ENCODE peak calls at places on chromosome 5, in four cellular contexts. N is mesenchymal stem cell, K is aorta, H is PC-3. Y is an unnamed sample.

GRCh38 chr5:14668247-14668646 is 3.7 kb downstream of the OTULIN start:
- DNase-seq in H (no peak), N (no peak), K (no peak), Y (no peak)

GRCh38 chr5:140664353-140665119 is at the start of gene WDR55:
- DNase-seq in N (peak; percentile 96), K (peak; percentile 99), H (peak; percentile 96), Y (peak; percentile 96)

GRCh38 chr5:40619406-40619805 is 60.3 kb upstream of the PTGER4 start:
- DNase-seq in H (peak; percentile 85), K (no peak), N (peak; percentile 6), Y (no peak)

GRCh38 chr5:10726913-10727517 is 34.0 kb downstream of the DAP start:
- DNase-seq in N (no peak), K (no peak), H (no peak), Y (no peak)

GRCh38 chr5:138366556-138367382 is 14.3 kb downstream of the KDM3B start:
- DNase-seq in H (no peak), N (peak; percentile 15), K (no peak), Y (no peak)

GRCh38 chr5:146243217-146243616 is 39.8 kb downstream of the RBM27 start:
- DNase-seq in N (no peak), K (no peak), H (no peak), Y (no peak)

GRCh38 chr5:139960723-139961383 is 82.2 kb downstream of the NRG2 start:
- DNase-seq in N (no peak), K (no peak), H (no peak), Y (no peak)

GRCh38 chr5:72951850-72952468 is 3.9 kb upstream of the FCHO2 start:
- DNase-seq in H (peak; percentile 82), K (no peak), N (peak; percentile 16), Y (no peak)

GRCh38 chr5:150544606-150545219 is 36.8 kb downstream of the NDST1 start:
- DNase-seq in K (peak; percentile 90), H (peak; percentile 70), N (peak; percentile 60), Y (peak; percentile 15)

GRCh38 chr5:90944116-90944515 is 385.5 kb downstream of the ADGRV1 start:
- DNase-seq in K (no peak), N (no peak), H (no peak), Y (no peak)

DNA sequence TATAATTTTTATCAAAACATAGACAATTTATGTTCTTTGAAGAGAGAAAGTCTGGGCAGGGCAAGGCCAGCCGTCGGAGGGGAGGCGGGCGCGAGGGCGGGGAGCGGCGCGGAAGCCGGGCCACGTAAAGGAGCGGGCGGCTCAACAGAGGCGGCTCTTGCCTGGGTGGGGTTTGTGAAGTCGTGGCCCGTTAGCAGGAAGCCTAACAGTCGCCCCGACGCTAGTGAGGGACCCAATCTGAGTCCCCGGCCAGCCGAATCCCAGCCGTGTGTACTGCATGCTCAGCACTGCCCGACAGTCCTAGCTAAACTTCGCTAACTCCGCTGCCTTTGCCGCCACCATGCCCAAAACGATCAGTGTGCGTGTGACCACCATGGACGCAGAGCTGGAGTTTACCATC is 1129.2 kb downstream of the CDH9 start:
- DNase-seq in K (no peak), N (no peak), H (no peak), Y (no peak)
- H3K27ac ChIP-seq in K (no peak overlapping the region), N (no peak overlapping the region), H (no peak overlapping the region), Y (no peak overlapping the region)

GRCh38 chr5:88667187-88668141 is 215.5 kb downstream of the MEF2C start:
- DNase-seq in H (peak; percentile 11), K (no peak), N (no peak), Y (no peak)
- H3K27me3 ChIP-seq in H (no peaks in the 10 kb centered on the region), K (peaks cover 3% of the 10 kb centered on the region), N (peaks cover 100% of the 10 kb centered on the region), Y (peaks cover 82% of the 10 kb centered on the region)

DNA sequence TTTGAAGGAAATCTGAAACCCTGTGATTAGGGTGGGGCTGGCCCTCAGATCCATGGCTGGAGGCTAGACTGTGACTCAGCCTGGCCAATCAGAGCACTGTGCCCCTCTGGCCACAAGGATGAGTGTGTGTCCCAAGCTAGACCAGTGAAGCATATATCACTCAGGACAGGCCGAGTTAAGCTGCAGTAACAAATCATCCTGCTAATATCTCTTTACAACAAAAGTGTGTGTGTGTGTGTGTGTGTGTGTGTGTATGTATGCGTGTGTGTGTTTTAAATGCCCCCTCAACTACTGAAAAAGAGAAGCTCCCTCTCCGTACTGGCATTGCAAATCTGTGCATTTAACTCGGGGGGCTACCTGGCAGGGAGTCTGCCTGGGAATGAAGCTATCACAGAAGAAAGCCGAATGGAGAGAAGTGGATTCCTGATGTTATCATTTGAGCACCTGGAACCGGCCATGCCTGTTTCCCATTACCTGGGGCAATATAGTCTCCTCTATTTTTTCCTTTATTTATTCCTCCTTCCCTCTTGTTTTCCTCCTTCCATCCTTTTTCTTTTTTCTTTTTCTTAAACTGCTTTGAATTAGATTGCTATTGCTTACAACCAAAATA is 25.6 kb downstream of the STC2 start:
- DNase-seq in H (peak; percentile 96), K (peak; percentile 37), N (peak; percentile 87), Y (no peak)
- H3K27ac ChIP-seq in H (peak overlapping the region; percentile 71), K (no peak overlapping the region), N (no peak overlapping the region), Y (no peak overlapping the region)

DNA sequence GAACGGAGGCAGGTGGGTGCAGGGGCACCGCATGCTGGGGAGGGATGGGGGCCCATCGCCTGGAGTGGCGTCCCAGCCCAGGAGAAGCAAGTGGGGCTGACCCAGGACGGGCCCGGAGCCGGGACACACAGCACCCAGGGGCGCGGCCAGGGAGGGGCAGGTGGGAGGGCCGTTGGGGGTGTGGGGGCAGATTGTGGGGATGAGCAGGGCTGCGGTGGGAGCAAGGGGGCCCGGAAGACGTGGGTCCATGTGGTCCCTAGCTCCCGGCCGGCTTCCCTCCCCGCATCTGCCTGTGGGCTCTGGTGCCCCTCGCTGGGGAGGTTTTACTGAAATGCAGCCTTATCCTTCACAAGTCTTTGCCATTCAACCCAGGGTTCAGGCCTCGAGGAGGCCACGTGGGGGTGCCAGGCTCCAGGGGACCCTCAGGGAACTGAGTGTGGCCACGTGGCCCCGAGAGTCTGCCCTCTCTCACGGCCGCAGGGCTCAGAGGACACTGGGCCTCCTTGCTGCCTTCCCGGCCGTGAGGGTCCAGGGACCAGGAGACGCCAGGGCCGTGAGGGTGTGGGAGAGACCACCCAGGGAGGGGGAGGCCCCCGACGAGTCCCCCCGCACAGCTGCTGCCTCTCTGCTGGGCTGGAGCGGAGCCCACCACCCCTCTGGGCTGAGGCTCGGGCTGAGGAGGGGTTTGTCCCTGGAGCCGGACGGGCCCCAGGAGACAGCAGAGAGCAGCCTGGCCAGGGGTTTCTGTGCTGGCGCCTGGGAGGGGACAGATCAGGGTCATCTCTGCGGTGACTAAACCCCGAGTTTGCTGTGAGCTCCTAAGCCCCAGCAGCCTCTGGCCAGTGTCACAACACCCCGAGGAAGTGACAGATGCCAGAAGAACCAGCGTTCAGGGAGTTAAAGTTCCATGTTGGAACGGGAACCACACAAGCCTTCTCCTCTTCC is 35.2 kb downstream of the SLC9A3 start:
- DNase-seq in K (no peak), N (no peak), H (no peak), Y (no peak)
- H3K27me3 ChIP-seq in K (no peaks in the 10 kb centered on the region), N (peaks cover 52% of the 10 kb centered on the region), H (no peaks in the 10 kb centered on the region), Y (no peaks in the 10 kb centered on the region)

Y was measured in CD4-positive, CD25-positive, alpha-beta regulatory T cell.